ENCODE peak calls at places on chromosomes 2 and 18, in eight cellular contexts. P is left cardiac atrium; D is HCT116; R is heart left ventricle; J is activated CD4-positive, alpha-beta T cell treated with anti-CD3 and anti-CD28 coated beads for 36 hours; T is activated CD8-positive, alpha-beta T cell treated with anti-CD3 and anti-CD28 coated beads, Interleukin-2, amount 10 ng/mL, durations not matched to agents 7 days and 5 days; B is activated CD8-positive, alpha-beta memory T cell treated with anti-CD3 and anti-CD28 coated beads, Interleukin-2, amount 10 ng/mL, durations not matched to agents 7 days and 5 days; Q is T-helper 17 cell. W is an unnamed sample.

GRCh38 chr18:61543518-61543917 is 210.3 kb downstream of the CDH20 start:
- ATAC-seq in R (peak), T (no peak), J (no peak), B (no peak), P (peak), D (no peak), Q (no peak), W (no peak)

GRCh38 chr2:97711394-97711711 is 2.0 kb upstream of the ZAP70 start:
- ATAC-seq in J (no peak), T (no peak), R (no peak), D (no peak), P (no peak), B (no peak), Q (no peak), W (no peak)

GRCh38 chr2:10086950-10087349 is 6.7 kb upstream of the CYS1 start:
- ATAC-seq in B (no peak), J (no peak), Q (no peak), P (no peak), T (no peak), D (peak), R (no peak), W (no peak)

GRCh38 chr18:23694642-23695430 is 5.6 kb downstream of the LAMA3 start:
- ATAC-seq in Q (no peak), D (peak), B (no peak), R (no peak), J (no peak), T (no peak), P (no peak), W (no peak)

GRCh38 chr2:23208339-23208738 is 176.6 kb upstream of the KLHL29 start:
- ATAC-seq in R (no peak), B (no peak), J (no peak), P (no peak), T (no peak), D (no peak), Q (no peak), W (no peak)

GRCh38 chr2:51511002-51511401 is 479.1 kb upstream of the NRXN1 start:
- ATAC-seq in D (no peak), R (no peak), Q (no peak), P (no peak), B (no peak), T (no peak), J (no peak), W (peak)

GRCh38 chr2:237604960-237605359 is 14.4 kb upstream of the RAB17 start:
- ATAC-seq in D (peak), P (no peak), B (no peak), T (no peak), Q (no peak), R (no peak), J (no peak), W (no peak)

GRCh38 chr2:101112772-101113157 is 38.4 kb downstream of the TBC1D8 start:
- ATAC-seq in T (no peak), J (no peak), D (no peak), R (no peak), P (peak), B (no peak), Q (no peak), W (peak)

GRCh38 chr18:9619545-9619944 is 5.2 kb upstream of the PPP4R1 start:
- ATAC-seq in T (peak), D (no peak), J (peak), Q (peak), P (no peak), B (peak), R (no peak), W (peak)

GRCh38 chr2:241052677-241053360 is 49.3 kb downstream of the MTERF4 start:
- ATAC-seq in Q (no peak), D (peak), J (no peak), T (no peak), R (no peak), P (no peak), B (no peak), W (no peak)

GRCh38 chr2:227817940-227818568 is 4.4 kb downstream of the CCL20 start:
- ATAC-seq in B (peak), Q (peak), P (peak), D (peak), J (peak), R (peak), T (peak), W (no peak)

GRCh38 chr2:236045264-236046235 is 122.6 kb downstream of the GBX2 start:
- ATAC-seq in R (no peak), T (no peak), P (no peak), D (no peak), B (no peak), J (no peak), Q (no peak), W (peak)

GRCh38 chr2:46364797-46365457 is 67.7 kb downstream of the EPAS1 start:
- ATAC-seq in J (no peak), P (peak), D (peak), B (no peak), Q (peak), T (no peak), R (peak), W (no peak)

GRCh38 chr2:73931531-73932500 is 5.1 kb downstream of the DGUOK start:
- ATAC-seq in Q (peak), T (peak), D (no peak), P (peak), B (peak), R (no peak), J (peak), W (no peak)

GRCh38 chr2:110741491-110741980 is 9.2 kb downstream of the ACOXL start:
- ATAC-seq in T (no peak), Q (no peak), D (no peak), R (no peak), J (peak), B (peak), P (no peak), W (no peak)

GRCh38 chr18:35888329-35888728 is 84.2 kb upstream of the RMP24 start:
- ATAC-seq in J (no peak), B (no peak), P (no peak), D (no peak), R (no peak), Q (no peak), T (no peak), W (no peak)

GRCh38 chr18:22108674-22109073 is 60.7 kb upstream of the GATA6 start:
- ATAC-seq in P (no peak), Q (no peak), J (no peak), D (peak), B (no peak), R (no peak), T (no peak), W (no peak)

GRCh38 chr2:168348076-168348475 is 100.7 kb upstream of the STK39 start:
- ATAC-seq in P (peak), J (peak), T (no peak), D (peak), R (peak), B (no peak), Q (no peak), W (peak)

GRCh38 chr18:44564922-44565321 is 115.8 kb upstream of the SETBP1 start:
- ATAC-seq in B (no peak), J (no peak), T (no peak), R (no peak), Q (no peak), D (no peak), P (no peak), W (no peak)

GRCh38 chr18:24964213-24964612 is 387.8 kb downstream of the ZNF521 start:
- ATAC-seq in R (peak), Q (peak), T (no peak), B (no peak), P (peak), D (peak), J (no peak), W (peak)

GRCh38 chr2:119660343-119660658 is 18.7 kb upstream of the TMEM177 start:
- ATAC-seq in P (no peak), Q (no peak), T (no peak), R (no peak), D (peak), J (no peak), B (no peak), W (no peak)

GRCh38 chr2:188170356-188170755 is 121.3 kb upstream of the GULP1 start:
- ATAC-seq in J (no peak), P (no peak), D (no peak), Q (no peak), R (no peak), B (no peak), T (no peak), W (no peak)

W was measured in stimulated activated memory B cell treated with anti-CD40 and anti-IgM and Interleukin-4, amounts not matched to agents 10 μg/mL and 1 μg/mL and 100 μg/mL, for 72 hours.